ENCODE peak calls at places on chromosomes 2 and 18, in six cellular contexts. J, X, T, N, W and F are unnamed samples.

GRCh38 chr18:48657446-48658120 is 118.8 kb downstream of the CTIF start:
- DNase-seq in J (no peak), X (no peak), T (no peak), N (no peak), W (no peak), F (no peak)

GRCh38 chr18:4096501-4096900 is 358.6 kb downstream of the DLGAP1 start:
- DNase-seq in J (no peak), X (no peak), T (no peak), N (no peak), W (peak; percentile 26), F (no peak)

GRCh38 chr2:85758361-85759256 is 4.8 kb downstream of the ATOH8 start:
- DNase-seq in J (no peak), X (no peak), T (peak; percentile 69), N (no peak), W (no peak), F (peak; percentile 59)

GRCh38 chr2:181882621-181883020 is 8.9 kb upstream of the ITPRID2 start:
- DNase-seq in J (no peak), X (no peak), T (no peak), N (no peak), W (no peak), F (no peak)

GRCh38 chr2:118224144-118224887 is 136.0 kb downstream of the INSIG2 start:
- DNase-seq in J (no peak), X (peak; percentile 27), T (peak; percentile 14), N (no peak), W (no peak), F (no peak)

GRCh38 chr2:224861266-224861665 is 145.1 kb upstream of the CCDC195 start:
- DNase-seq in J (no peak), X (no peak), T (no peak), N (no peak), W (no peak), F (no peak)

GRCh38 chr2:120678251-120678650 is 57.4 kb upstream of the GLI2 start:
- DNase-seq in J (no peak), X (no peak), T (no peak), N (no peak), W (peak; percentile 22), F (no peak)

GRCh38 chr2:118013221-118013723 is 598 bp downstream of the CCDC93 start:
- DNase-seq in J (no peak), X (peak; percentile 68), T (peak; percentile 63), N (peak; percentile 12), W (no peak), F (peak; percentile 10)

GRCh38 chr2:163656622-163657021 is 79.2 kb downstream of the FIGN start:
- DNase-seq in J (no peak), X (no peak), T (no peak), N (no peak), W (no peak), F (no peak)

GRCh38 chr2:7633556-7634153 is 716.4 kb downstream of the RNF144A start:
- DNase-seq in J (no peak), X (no peak), T (no peak), N (no peak), W (no peak), F (no peak)

GRCh38 chr2:26846334-26846863 is 1.5 kb upstream of the DPYSL5 start:
- DNase-seq in J (peak; percentile 57), X (peak; percentile 57), T (peak; percentile 68), N (peak; percentile 33), W (peak; percentile 69), F (peak; percentile 88)

GRCh38 chr2:45743531-45744391 is 92.3 kb downstream of the PRKCE start:
- DNase-seq in J (no peak), X (peak; percentile 25), T (peak; percentile 27), N (no peak), W (peak; percentile 82), F (peak; percentile 76)

DNA sequence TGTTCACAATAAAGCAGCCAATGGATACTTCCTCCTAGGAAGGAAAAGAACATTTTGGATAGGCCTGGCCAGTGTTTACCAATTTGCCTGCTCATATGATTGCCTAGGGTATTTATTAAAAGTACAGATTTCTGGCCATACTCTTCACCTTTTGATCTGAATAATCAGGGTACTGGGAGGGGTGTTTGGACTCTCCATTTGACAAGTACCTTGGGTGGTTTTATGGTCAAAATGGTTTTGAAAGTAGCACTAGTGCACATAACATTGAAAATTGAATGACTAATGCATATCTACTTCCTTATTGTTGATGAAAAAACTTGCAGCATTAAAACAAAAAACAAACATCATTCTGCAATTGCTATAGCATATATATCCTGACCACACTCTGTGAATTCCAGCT is 333.3 kb upstream of the CDH2 start:
- DNase-seq in J (no peak), X (no peak), T (no peak), N (no peak), W (no peak), F (no peak)
- H3K9me3 ChIP-seq in J (no peaks in the 10 kb centered on the region), X (no peaks in the 10 kb centered on the region), T (no peaks in the 10 kb centered on the region), N (no peaks in the 10 kb centered on the region), W (no peaks in the 10 kb centered on the region), F (no peaks in the 10 kb centered on the region)

GRCh38 chr2:173051463-173051862 is 24.2 kb upstream of the MAP3K20 start:
- DNase-seq in J (peak; percentile 89), X (no peak), T (no peak), N (no peak), W (no peak), F (no peak)
- H3K4me1 ChIP-seq in J (peaks cover 60% of the 10 kb centered on the region), X (peaks cover 15% of the 10 kb centered on the region), T (peaks cover 23% of the 10 kb centered on the region), N (no peaks in the 10 kb centered on the region), W (peaks cover 19% of the 10 kb centered on the region), F (peaks cover 5% of the 10 kb centered on the region)

DNA sequence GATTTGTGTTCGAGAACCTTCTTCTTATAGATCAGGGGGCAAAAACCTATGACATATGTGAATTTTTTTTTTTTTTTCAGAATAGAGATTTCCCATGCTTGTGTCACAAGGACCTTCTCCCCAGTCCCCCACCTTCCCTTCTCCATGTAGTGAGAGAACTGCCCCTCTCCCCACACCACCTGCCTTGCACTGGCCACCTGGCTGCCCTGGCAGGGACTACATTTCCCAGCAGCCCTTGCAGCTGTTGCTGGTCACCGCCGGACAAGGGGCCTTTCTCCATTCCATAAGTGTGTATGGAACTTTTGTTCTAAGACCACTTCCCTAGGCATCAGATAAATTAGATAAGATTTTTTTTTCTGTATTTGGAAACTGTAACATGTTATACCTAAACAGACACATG is 22.2 kb downstream of the MBP start:
- DNase-seq in J (no peak), X (no peak), T (no peak), N (no peak), W (no peak), F (no peak)
- TF ChIP-seq CTCF in J (no peak), X (no peak), T (no peak), N (no peak), W (no peak), F (no peak)

GRCh38 chr2:195697681-195698220 is 40.7 kb downstream of the SLC39A10 start:
- DNase-seq in J (no peak), X (no peak), T (no peak), N (no peak), W (no peak), F (no peak)
- H3K9me3 ChIP-seq in J (no peaks in the 10 kb centered on the region), X (peaks cover 9% of the 10 kb centered on the region), T (no peaks in the 10 kb centered on the region), N (peaks cover 5% of the 10 kb centered on the region), W (peaks cover 3% of the 10 kb centered on the region), F (no peaks in the 10 kb centered on the region)